ENCODE peak calls at places on chromosomes 13 and 19, in eight cellular contexts. One of them, this sample, is unnamed.

GRCh38 chr19:13859361-13859880 is 17.5 kb upstream of the NANOS3 start:
- DNase-seq in gastrocnemius medialis: no peak
- DNase-seq in fibroblast of lung: peak; percentile 67
- DNase-seq in uterus: no peak
- DNase-seq in mucosa of descending colon: no peak
- DNase-seq in HCT116: no peak
- DNase-seq in right lobe of liver: no peak
- DNase-seq in skeletal muscle cell: no peak
- DNase-seq in this sample: no peak

GRCh38 chr13:110528371-110528770 is 33.2 kb downstream of the RAB20 start:
- DNase-seq in gastrocnemius medialis: no peak
- DNase-seq in fibroblast of lung: no peak
- DNase-seq in uterus: no peak
- DNase-seq in mucosa of descending colon: no peak
- DNase-seq in HCT116: no peak
- DNase-seq in right lobe of liver: no peak
- DNase-seq in skeletal muscle cell: peak; percentile 41
- DNase-seq in this sample: peak; percentile 83

GRCh38 chr19:46116121-46116520 is 8.4 kb downstream of the IGFL3 start:
- DNase-seq in gastrocnemius medialis: no peak
- DNase-seq in fibroblast of lung: peak; percentile 75
- DNase-seq in uterus: no peak
- DNase-seq in mucosa of descending colon: no peak
- DNase-seq in HCT116: no peak
- DNase-seq in right lobe of liver: no peak
- DNase-seq in skeletal muscle cell: no peak
- DNase-seq in this sample: no peak

GRCh38 chr19:6125571-6125989 is 9.9 kb upstream of the ACSBG2 start:
- DNase-seq in gastrocnemius medialis: peak; percentile 53
- DNase-seq in fibroblast of lung: peak; percentile 65
- DNase-seq in uterus: peak; percentile 61
- DNase-seq in mucosa of descending colon: no peak
- DNase-seq in HCT116: peak; percentile 88
- DNase-seq in right lobe of liver: peak; percentile 39
- DNase-seq in skeletal muscle cell: peak; percentile 36
- DNase-seq in this sample: peak; percentile 77

GRCh38 chr19:19368087-19368486 is 37.4 kb upstream of the GATAD2A start:
- DNase-seq in gastrocnemius medialis: no peak
- DNase-seq in fibroblast of lung: no peak
- DNase-seq in uterus: no peak
- DNase-seq in mucosa of descending colon: no peak
- DNase-seq in HCT116: no peak
- DNase-seq in right lobe of liver: no peak
- DNase-seq in skeletal muscle cell: no peak
- DNase-seq in this sample: no peak

GRCh38 chr13:39941236-39941635 is 285.8 kb downstream of the COG6 start:
- DNase-seq in gastrocnemius medialis: no peak
- DNase-seq in fibroblast of lung: no peak
- DNase-seq in uterus: no peak
- DNase-seq in mucosa of descending colon: no peak
- DNase-seq in HCT116: no peak
- DNase-seq in right lobe of liver: no peak
- DNase-seq in skeletal muscle cell: no peak
- DNase-seq in this sample: no peak

GRCh38 chr19:16293133-16294085 is 31.2 kb upstream of the KLF2 start:
- DNase-seq in gastrocnemius medialis: peak; percentile 75
- DNase-seq in fibroblast of lung: peak; percentile 96
- DNase-seq in uterus: peak; percentile 98
- DNase-seq in mucosa of descending colon: no peak
- DNase-seq in HCT116: no peak
- DNase-seq in right lobe of liver: peak; percentile 50
- DNase-seq in skeletal muscle cell: peak; percentile 90
- DNase-seq in this sample: peak; percentile 92

GRCh38 chr19:16722591-16722990 is 2.9 kb downstream of the NWD1 start:
- DNase-seq in gastrocnemius medialis: no peak
- DNase-seq in fibroblast of lung: no peak
- DNase-seq in uterus: no peak
- DNase-seq in mucosa of descending colon: no peak
- DNase-seq in HCT116: no peak
- DNase-seq in right lobe of liver: no peak
- DNase-seq in skeletal muscle cell: no peak
- DNase-seq in this sample: no peak

GRCh38 chr13:76856141-76856571 is 30.0 kb downstream of the KCTD12 start:
- DNase-seq in gastrocnemius medialis: no peak
- DNase-seq in fibroblast of lung: peak; percentile 75
- DNase-seq in uterus: no peak
- DNase-seq in mucosa of descending colon: no peak
- DNase-seq in HCT116: no peak
- DNase-seq in right lobe of liver: no peak
- DNase-seq in skeletal muscle cell: peak; percentile 66
- DNase-seq in this sample: no peak

GRCh38 chr19:4929186-4929585 is 19.9 kb downstream of the UHRF1 start:
- DNase-seq in gastrocnemius medialis: no peak
- DNase-seq in fibroblast of lung: peak; percentile 92
- DNase-seq in uterus: no peak
- DNase-seq in mucosa of descending colon: no peak
- DNase-seq in HCT116: no peak
- DNase-seq in right lobe of liver: no peak
- DNase-seq in skeletal muscle cell: no peak
- DNase-seq in this sample: no peak

GRCh38 chr19:31214086-31214485 is 135.2 kb downstream of the TSHZ3 start:
- DNase-seq in gastrocnemius medialis: peak; percentile 74
- DNase-seq in fibroblast of lung: peak; percentile 100
- DNase-seq in uterus: peak; percentile 49
- DNase-seq in mucosa of descending colon: peak; percentile 86
- DNase-seq in HCT116: no peak
- DNase-seq in right lobe of liver: peak; percentile 46
- DNase-seq in skeletal muscle cell: peak; percentile 99
- DNase-seq in this sample: peak; percentile 59

GRCh38 chr13:43848250-43848649 is 31.3 kb downstream of the CCDC122 start:
- DNase-seq in gastrocnemius medialis: no peak
- DNase-seq in fibroblast of lung: peak; percentile 85
- DNase-seq in uterus: no peak
- DNase-seq in mucosa of descending colon: no peak
- DNase-seq in HCT116: no peak
- DNase-seq in right lobe of liver: no peak
- DNase-seq in skeletal muscle cell: peak; percentile 77
- DNase-seq in this sample: no peak

GRCh38 chr13:31742102-31742695 is 2.9 kb downstream of the RXFP2 start:
- DNase-seq in gastrocnemius medialis: peak; percentile 34
- DNase-seq in fibroblast of lung: peak; percentile 53
- DNase-seq in uterus: peak; percentile 72
- DNase-seq in mucosa of descending colon: no peak
- DNase-seq in HCT116: peak; percentile 40
- DNase-seq in right lobe of liver: peak; percentile 49
- DNase-seq in skeletal muscle cell: peak; percentile 40
- DNase-seq in this sample: peak; percentile 66

GRCh38 chr19:18764591-18765051 is 26.5 kb downstream of the COMP start:
- DNase-seq in gastrocnemius medialis: no peak
- DNase-seq in fibroblast of lung: peak; percentile 37
- DNase-seq in uterus: no peak
- DNase-seq in mucosa of descending colon: no peak
- DNase-seq in HCT116: no peak
- DNase-seq in right lobe of liver: no peak
- DNase-seq in skeletal muscle cell: no peak
- DNase-seq in this sample: no peak

GRCh38 chr13:70630247-70630646 is 522.0 kb upstream of the KLHL1 start:
- DNase-seq in gastrocnemius medialis: no peak
- DNase-seq in fibroblast of lung: no peak
- DNase-seq in uterus: no peak
- DNase-seq in mucosa of descending colon: no peak
- DNase-seq in HCT116: no peak
- DNase-seq in right lobe of liver: no peak
- DNase-seq in skeletal muscle cell: no peak
- DNase-seq in this sample: no peak

GRCh38 chr19:2253106-2254051 is 2.8 kb downstream of the JSRP1 start:
- DNase-seq in gastrocnemius medialis: no peak
- DNase-seq in fibroblast of lung: no peak
- DNase-seq in uterus: no peak
- DNase-seq in mucosa of descending colon: peak; percentile 63
- DNase-seq in HCT116: no peak
- DNase-seq in right lobe of liver: no peak
- DNase-seq in skeletal muscle cell: no peak
- DNase-seq in this sample: no peak

GRCh38 chr13:54029226-54029625 is 1000.6 kb downstream of the OLFM4 start:
- DNase-seq in gastrocnemius medialis: no peak
- DNase-seq in fibroblast of lung: peak; percentile 78
- DNase-seq in uterus: no peak
- DNase-seq in mucosa of descending colon: no peak
- DNase-seq in HCT116: no peak
- DNase-seq in right lobe of liver: no peak
- DNase-seq in skeletal muscle cell: no peak
- DNase-seq in this sample: no peak

GRCh38 chr13:113764793-113765190 is 5.8 kb downstream of the TMEM255B start:
- DNase-seq in gastrocnemius medialis: no peak
- DNase-seq in fibroblast of lung: no peak
- DNase-seq in uterus: no peak
- DNase-seq in mucosa of descending colon: no peak
- DNase-seq in HCT116: no peak
- DNase-seq in right lobe of liver: no peak
- DNase-seq in skeletal muscle cell: no peak
- DNase-seq in this sample: peak; percentile 34

GRCh38 chr13:25683056-25683455 is 311.3 kb downstream of the ATP8A2 start:
- DNase-seq in gastrocnemius medialis: no peak
- DNase-seq in fibroblast of lung: no peak
- DNase-seq in uterus: no peak
- DNase-seq in mucosa of descending colon: no peak
- DNase-seq in HCT116: no peak
- DNase-seq in right lobe of liver: no peak
- DNase-seq in skeletal muscle cell: no peak
- DNase-seq in this sample: no peak

GRCh38 chr13:45120967-45121366 is 657 bp downstream of the GTF2F2 start:
- DNase-seq in gastrocnemius medialis: no peak
- DNase-seq in fibroblast of lung: no peak
- DNase-seq in uterus: no peak
- DNase-seq in mucosa of descending colon: no peak
- DNase-seq in HCT116: no peak
- DNase-seq in right lobe of liver: no peak
- DNase-seq in skeletal muscle cell: no peak
- DNase-seq in this sample: no peak

GRCh38 chr13:37701306-37701705 is 102.7 kb upstream of the POSTN start:
- DNase-seq in gastrocnemius medialis: no peak
- DNase-seq in fibroblast of lung: peak; percentile 29
- DNase-seq in uterus: no peak
- DNase-seq in mucosa of descending colon: no peak
- DNase-seq in HCT116: no peak
- DNase-seq in right lobe of liver: no peak
- DNase-seq in skeletal muscle cell: peak; percentile 47
- DNase-seq in this sample: no peak

GRCh38 chr13:21402586-21403307 is 56.4 kb downstream of the ZDHHC20 start:
- DNase-seq in gastrocnemius medialis: no peak
- DNase-seq in fibroblast of lung: peak; percentile 43
- DNase-seq in uterus: no peak
- DNase-seq in mucosa of descending colon: no peak
- DNase-seq in HCT116: peak; percentile 22
- DNase-seq in right lobe of liver: no peak
- DNase-seq in skeletal muscle cell: peak; percentile 25
- DNase-seq in this sample: no peak

GRCh38 chr19:29596080-29596479 is 10.0 kb upstream of the POP4 start:
- DNase-seq in gastrocnemius medialis: no peak
- DNase-seq in fibroblast of lung: no peak
- DNase-seq in uterus: no peak
- DNase-seq in mucosa of descending colon: no peak
- DNase-seq in HCT116: no peak
- DNase-seq in right lobe of liver: no peak
- DNase-seq in skeletal muscle cell: no peak
- DNase-seq in this sample: no peak

GRCh38 chr19:5828661-5829566 is 10.6 kb downstream of the FUT6 start:
- DNase-seq in gastrocnemius medialis: no peak
- DNase-seq in fibroblast of lung: no peak
- DNase-seq in uterus: peak; percentile 34
- DNase-seq in mucosa of descending colon: no peak
- DNase-seq in HCT116: no peak
- DNase-seq in right lobe of liver: no peak
- DNase-seq in skeletal muscle cell: no peak
- DNase-seq in this sample: no peak

GRCh38 chr13:105139048-105139379 is 1396.4 kb downstream of the EFNB2 start:
- DNase-seq in gastrocnemius medialis: no peak
- DNase-seq in fibroblast of lung: no peak
- DNase-seq in uterus: no peak
- DNase-seq in mucosa of descending colon: no peak
- DNase-seq in HCT116: no peak
- DNase-seq in right lobe of liver: no peak
- DNase-seq in skeletal muscle cell: no peak
- DNase-seq in this sample: no peak
- H3K4me3 ChIP-seq in gastrocnemius medialis: no peak overlapping the region
- H3K4me3 ChIP-seq in fibroblast of lung: peak overlapping the region; percentile 75
- H3K4me3 ChIP-seq in uterus: no peak overlapping the region
- H3K4me3 ChIP-seq in mucosa of descending colon: no peak overlapping the region
- H3K4me3 ChIP-seq in HCT116: no peak overlapping the region
- H3K4me3 ChIP-seq in right lobe of liver: no peak overlapping the region
- H3K4me3 ChIP-seq in skeletal muscle cell: no peak overlapping the region
- H3K4me3 ChIP-seq in this sample: no peak overlapping the region

DNA sequence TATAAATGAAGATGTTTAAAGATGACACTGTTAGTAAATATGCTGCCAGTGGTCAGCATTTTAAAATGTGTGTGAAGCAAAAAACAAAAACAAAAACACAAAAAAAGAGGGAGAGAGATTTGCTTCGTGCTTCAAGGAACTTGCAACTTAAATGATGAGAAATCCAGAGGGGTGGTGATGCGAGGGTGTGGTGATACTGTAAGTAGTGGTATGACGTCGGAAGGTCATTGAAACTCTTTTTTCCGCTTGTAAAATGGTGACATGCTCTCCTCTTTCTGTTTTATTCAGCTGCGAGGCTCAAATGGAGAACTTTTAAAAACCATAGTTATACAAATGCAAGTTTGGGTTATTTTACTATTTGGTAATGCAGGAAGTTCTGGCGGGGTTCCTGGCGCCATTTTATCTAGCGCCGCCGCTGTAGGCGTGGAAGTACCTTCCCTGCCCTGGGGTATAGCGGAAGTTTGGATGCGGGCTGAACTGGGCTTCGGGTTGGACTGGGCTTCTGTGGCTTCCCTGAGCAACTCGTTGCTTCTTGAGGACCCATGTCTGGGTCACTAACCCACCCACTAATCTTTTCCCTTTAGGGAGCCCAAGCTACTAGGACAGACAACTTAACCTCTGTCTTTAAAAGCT is 34.8 kb downstream of the DGKH start:
- DNase-seq in gastrocnemius medialis: no peak
- DNase-seq in fibroblast of lung: no peak
- DNase-seq in uterus: no peak
- DNase-seq in mucosa of descending colon: no peak
- DNase-seq in HCT116: no peak
- DNase-seq in right lobe of liver: no peak
- DNase-seq in skeletal muscle cell: no peak
- DNase-seq in this sample: no peak
- H3K4me3 ChIP-seq in gastrocnemius medialis: no peak overlapping the region
- H3K4me3 ChIP-seq in fibroblast of lung: no peak overlapping the region
- H3K4me3 ChIP-seq in uterus: no peak overlapping the region
- H3K4me3 ChIP-seq in mucosa of descending colon: no peak overlapping the region
- H3K4me3 ChIP-seq in HCT116: no peak overlapping the region
- H3K4me3 ChIP-seq in right lobe of liver: no peak overlapping the region
- H3K4me3 ChIP-seq in skeletal muscle cell: no peak overlapping the region
- H3K4me3 ChIP-seq in this sample: no peak overlapping the region

GRCh38 chr13:97347255-97347653 is 86.7 kb upstream of the RAP2A start:
- DNase-seq in gastrocnemius medialis: no peak
- DNase-seq in fibroblast of lung: no peak
- DNase-seq in uterus: no peak
- DNase-seq in mucosa of descending colon: no peak
- DNase-seq in HCT116: no peak
- DNase-seq in right lobe of liver: no peak
- DNase-seq in skeletal muscle cell: no peak
- DNase-seq in this sample: no peak
- H3K4me3 ChIP-seq in gastrocnemius medialis: no peak overlapping the region
- H3K4me3 ChIP-seq in fibroblast of lung: no peak overlapping the region
- H3K4me3 ChIP-seq in uterus: no peak overlapping the region
- H3K4me3 ChIP-seq in mucosa of descending colon: no peak overlapping the region
- H3K4me3 ChIP-seq in HCT116: no peak overlapping the region
- H3K4me3 ChIP-seq in right lobe of liver: no peak overlapping the region
- H3K4me3 ChIP-seq in skeletal muscle cell: no peak overlapping the region
- H3K4me3 ChIP-seq in this sample: no peak overlapping the region

GRCh38 chr19:50552540-50552939 is 15.7 kb downstream of the LRRC4B start:
- DNase-seq in gastrocnemius medialis: no peak
- DNase-seq in fibroblast of lung: no peak
- DNase-seq in uterus: no peak
- DNase-seq in mucosa of descending colon: no peak
- DNase-seq in HCT116: no peak
- DNase-seq in right lobe of liver: no peak
- DNase-seq in skeletal muscle cell: no peak
- DNase-seq in this sample: no peak
- H3K4me3 ChIP-seq in gastrocnemius medialis: no peak overlapping the region
- H3K4me3 ChIP-seq in fibroblast of lung: no peak overlapping the region
- H3K4me3 ChIP-seq in uterus: no peak overlapping the region
- H3K4me3 ChIP-seq in mucosa of descending colon: no peak overlapping the region
- H3K4me3 ChIP-seq in HCT116: no peak overlapping the region
- H3K4me3 ChIP-seq in right lobe of liver: no peak overlapping the region
- H3K4me3 ChIP-seq in skeletal muscle cell: no peak overlapping the region
- H3K4me3 ChIP-seq in this sample: no peak overlapping the region